ENCODE peak calls at places on chromosomes 3 and 15, in eight cellular contexts. P is psoas muscle; K is left ventricle myocardium inferior; N is CD8-positive, alpha-beta T cell; Y is NB4; O is heart right ventricle; U is ovary; S is heart left ventricle. D is an unnamed sample.

GRCh38 chr3:2061360-2061759 is 37.3 kb upstream of the CNTN4 start:
- DNase-seq in Y (no peak), N (no peak), K (no peak), O (no peak), S (no peak), U (no peak), P (no peak), D (no peak)

GRCh38 chr15:85485956-85486567 is 105.7 kb downstream of the AKAP13 start:
- DNase-seq in U (no peak), N (peak), Y (peak), P (no peak), O (peak), S (peak), K (no peak), D (no peak)

GRCh38 chr3:139185482-139185881 is 140.8 kb upstream of the PRR23C start:
- DNase-seq in P (no peak), Y (no peak), S (no peak), K (no peak), N (no peak), O (no peak), U (peak), D (no peak)

GRCh38 chr15:65339926-65340325 is 35.4 kb downstream of the RNU5B-1 start:
- DNase-seq in U (no peak), S (no peak), P (no peak), Y (no peak), N (no peak), O (no peak), K (no peak), D (no peak)

GRCh38 chr3:195855471-195856409 is 44.0 kb upstream of the MUC4 start:
- DNase-seq in N (no peak), S (no peak), O (no peak), Y (no peak), K (no peak), P (no peak), U (no peak), D (no peak)

GRCh38 chr15:82919231-82919886 is 33.2 kb downstream of the HOMER2 start:
- DNase-seq in S (no peak), O (peak), N (no peak), U (peak), K (peak), P (peak), Y (no peak), D (no peak)

GRCh38 chr3:127588675-127589577 is 1.6 kb downstream of the TPRA1 start:
- DNase-seq in N (no peak), K (no peak), O (no peak), S (no peak), P (no peak), U (no peak), Y (peak), D (no peak)

GRCh38 chr3:151075869-151076573 is 9.4 kb upstream of the MED12L start:
- DNase-seq in O (no peak), Y (no peak), N (no peak), K (no peak), P (no peak), S (no peak), U (no peak), D (no peak)

GRCh38 chr3:131361464-131362421 is 19.8 kb upstream of the NUDT16 start:
- DNase-seq in K (peak), S (peak), Y (no peak), P (peak), U (peak), N (no peak), O (peak), D (peak)

GRCh38 chr3:126406389-126407296 is 11.9 kb downstream of the CFAP100 start:
- DNase-seq in P (no peak), U (no peak), K (no peak), Y (no peak), S (no peak), O (no peak), N (no peak), D (no peak)

GRCh38 chr3:183800221-183800863 is 25.0 kb downstream of the MAP6D1 start:
- DNase-seq in P (no peak), K (no peak), U (no peak), S (no peak), O (no peak), Y (no peak), N (no peak), D (no peak)

GRCh38 chr3:47961815-47962606 is 54.2 kb downstream of the MAP4 start:
- DNase-seq in U (no peak), P (no peak), O (no peak), N (peak), S (no peak), Y (peak), K (no peak), D (peak)

GRCh38 chr3:160876568-160877100 is 120.6 kb downstream of the PPM1L start:
- DNase-seq in N (no peak), K (no peak), O (no peak), Y (no peak), P (no peak), U (no peak), S (no peak), D (no peak)

DNA sequence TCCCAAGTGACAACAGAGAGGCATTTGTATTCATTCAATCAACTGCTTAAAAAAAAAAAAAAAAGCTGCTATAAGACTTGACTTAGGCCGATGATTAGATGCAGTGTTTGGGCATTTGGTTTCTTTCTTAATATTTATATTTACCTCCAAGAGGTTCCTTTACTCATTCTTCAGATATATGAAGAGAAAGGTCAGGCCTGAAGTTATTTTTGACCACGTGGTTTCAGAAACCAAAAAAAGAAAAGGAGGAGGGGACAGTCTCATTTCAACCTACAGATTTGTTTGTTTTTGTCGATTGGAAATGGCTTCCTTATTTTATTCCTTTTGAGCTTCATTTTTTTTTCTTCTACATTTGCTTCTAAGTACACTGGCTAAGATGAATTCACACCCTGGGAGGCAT is 79.0 kb upstream of the FOXB1 start:
- DNase-seq in Y (no peak), P (no peak), N (no peak), U (no peak), S (no peak), K (no peak), O (no peak), D (no peak)
- H3K4me3 ChIP-seq in Y (no peak), P (no peak), N (no peak), U (no peak), S (no peak), K (no peak), O (no peak), D (no peak)

GRCh38 chr3:63199606-63200005 is 78.5 kb upstream of the SYNPR start:
- DNase-seq in S (no peak), K (no peak), U (no peak), Y (no peak), N (no peak), O (no peak), P (no peak), D (no peak)

GRCh38 chr3:63192248-63192647 is 85.9 kb upstream of the SYNPR start:
- DNase-seq in O (no peak), N (no peak), U (no peak), Y (no peak), K (no peak), S (no peak), P (no peak), D (no peak)

GRCh38 chr3:63193647-63194046 is 84.5 kb upstream of the SYNPR start:
- DNase-seq in U (no peak), S (no peak), O (no peak), Y (peak), K (no peak), P (no peak), N (no peak), D (no peak)
- TF ChIP-seq CTCF in U (no peak), S (peak), O (peak), Y (no peak), K (peak), P (peak), N (no peak), D (peak)

DNA sequence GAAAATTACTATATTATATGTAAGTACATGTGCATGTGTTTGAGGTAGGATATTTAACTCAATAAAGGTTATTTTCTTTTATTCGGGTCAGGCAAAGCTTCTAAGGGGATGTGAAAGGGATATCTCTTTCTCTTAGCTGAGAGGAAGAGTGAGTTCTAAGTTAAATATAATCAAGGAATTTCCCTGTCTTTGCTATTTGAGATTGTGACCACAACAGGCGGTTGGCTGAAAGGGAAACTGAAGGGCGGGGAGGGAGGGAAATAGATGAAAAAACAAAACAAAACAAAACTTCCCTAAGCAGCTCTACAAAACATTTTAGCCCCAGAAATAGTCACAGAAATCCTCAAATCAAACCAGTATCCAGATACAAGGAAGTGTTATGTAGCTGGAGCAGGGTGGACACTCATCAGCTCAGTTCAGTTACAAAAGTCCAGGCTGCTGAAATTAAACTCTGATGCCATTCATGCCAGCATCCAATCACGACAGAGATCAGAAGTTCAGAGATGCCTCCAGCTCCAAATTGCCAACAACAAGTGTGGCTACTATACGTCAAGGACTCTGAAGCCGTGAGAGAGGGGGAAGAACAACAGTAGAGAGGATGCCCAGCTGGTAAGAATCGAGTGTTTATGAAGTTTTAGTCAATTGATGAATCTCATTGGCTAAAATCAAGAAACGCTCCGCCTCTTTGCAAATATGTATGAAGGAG is 369 bp upstream of the TP63 start:
- DNase-seq in Y (no peak), O (peak), P (no peak), U (no peak), K (no peak), S (no peak), N (no peak), D (no peak)
- H3K4me3 ChIP-seq in Y (no peak), O (peak), P (peak), U (no peak), K (peak), S (peak), N (no peak), D (no peak)

DNA sequence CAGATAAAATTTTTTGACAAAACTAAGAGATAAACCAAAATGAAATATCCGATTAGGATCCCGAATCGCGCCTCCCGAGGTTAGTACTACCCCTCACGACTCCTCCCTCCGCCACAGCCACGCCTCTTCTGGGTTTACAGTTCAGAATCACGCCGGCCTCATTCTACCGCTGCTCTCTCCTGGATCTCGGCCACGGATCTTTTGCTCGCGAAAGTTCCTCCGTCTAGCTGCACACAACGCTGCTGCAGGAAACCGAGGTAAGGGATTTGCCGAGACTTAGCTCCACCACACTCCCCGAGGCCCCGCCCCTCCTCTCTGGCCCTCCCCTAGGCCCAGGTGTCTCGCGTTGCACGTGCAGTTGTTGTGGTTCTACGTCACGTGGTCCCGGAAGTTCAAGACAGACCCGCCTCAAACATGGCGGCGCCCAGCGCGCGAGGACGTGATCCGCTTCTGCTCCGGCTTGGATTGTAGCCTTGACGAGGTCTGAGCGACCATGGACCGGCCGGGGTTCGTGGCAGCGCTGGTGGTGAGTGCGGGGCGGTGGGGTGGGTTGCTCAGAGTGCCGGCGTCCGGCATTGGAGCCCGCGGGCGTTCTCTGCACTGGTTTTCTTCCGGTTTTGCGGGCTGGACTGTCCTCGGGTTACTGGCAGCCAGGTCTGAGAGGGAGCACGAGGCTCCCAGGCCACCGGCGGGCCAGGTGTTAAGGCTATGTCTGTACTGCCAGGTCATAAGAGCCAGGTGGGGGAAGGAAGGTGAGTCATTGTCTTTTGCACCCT is at the start of gene SLC25A26:
- DNase-seq in O (peak), U (peak), K (peak), Y (peak), P (peak), N (peak), S (peak), D (peak)
- TF ChIP-seq CTCF in O (no peak), U (no peak), K (peak), Y (no peak), P (no peak), N (no peak), S (no peak), D (no peak)

GRCh38 chr15:98801234-98801561 is 152.9 kb downstream of the IGF1R start:
- DNase-seq in O (no peak), P (no peak), K (no peak), S (no peak), N (no peak), Y (no peak), U (no peak), D (no peak)
- H3K4me3 ChIP-seq in O (no peak), P (no peak), K (no peak), S (no peak), N (no peak), Y (peak), U (no peak), D (no peak)

D was measured in epithelial cell of proximal tubule.